ENCODE peak calls at places on chromosomes 3 and 15, in nine cellular contexts. E is heart right ventricle, B is ovary, L is OCI-LY7, O is nephron progenitor cell, Z is AG04449, Y is upper lobe of right lung, I is B cell, Q is WTC11. W is an unnamed sample.

GRCh38 chr3:65666426-65667091 is 372.2 kb downstream of the MAGI1 start:
- DNase-seq in Q (no peak), O (no peak), E (no peak), I (no peak), Z (no peak), L (no peak), B (no peak), Y (no peak), W (no peak)

GRCh38 chr3:189270248-189270832 is 98.6 kb downstream of the TPRG1 start:
- DNase-seq in Z (peak), I (no peak), Q (peak), E (peak), Y (peak), O (peak), B (no peak), L (peak), W (no peak)

GRCh38 chr15:98854496-98854895 is 153.1 kb downstream of the PGPEP1L start:
- DNase-seq in O (no peak), I (no peak), Y (no peak), Q (no peak), L (no peak), E (no peak), B (no peak), Z (no peak), W (no peak)

GRCh38 chr3:123449092-123449985 is 449 bp upstream of the ADCY5 start:
- DNase-seq in I (no peak), Y (no peak), E (peak), O (peak), Q (peak), Z (no peak), L (no peak), B (peak), W (no peak)

GRCh38 chr3:62669161-62669560 is 206.1 kb downstream of the CADPS start:
- DNase-seq in L (no peak), B (no peak), Z (no peak), Y (no peak), E (no peak), O (no peak), Q (no peak), I (no peak), W (no peak)

GRCh38 chr3:15161113-15161512 is 44.9 kb upstream of the CAPN7 start:
- DNase-seq in I (no peak), Q (no peak), B (no peak), E (no peak), Z (no peak), Y (no peak), L (no peak), O (no peak), W (no peak)

GRCh38 chr15:32642667-32643425 is 1.3 kb downstream of the SCG5 start:
- DNase-seq in I (no peak), O (no peak), B (no peak), Y (no peak), Z (no peak), Q (no peak), L (no peak), E (no peak), W (no peak)

GRCh38 chr3:57952208-57952631 is 56.0 kb upstream of the FLNB start:
- DNase-seq in O (peak), Z (peak), I (no peak), L (no peak), Q (peak), Y (peak), E (peak), B (peak), W (peak)

GRCh38 chr15:99436472-99437314 is 129.1 kb upstream of the MEF2A start:
- DNase-seq in B (no peak), Q (no peak), Z (no peak), I (no peak), L (no peak), O (no peak), Y (peak), E (no peak), W (peak)

GRCh38 chr3:45223889-45224730 is 2.0 kb downstream of the TMEM158 start:
- DNase-seq in L (no peak), I (no peak), B (no peak), Z (no peak), O (no peak), Y (no peak), Q (no peak), E (no peak), W (no peak)

GRCh38 chr3:108202080-108202479 is 20.1 kb downstream of the IFT57 start:
- DNase-seq in Z (no peak), O (no peak), B (no peak), Y (no peak), E (no peak), L (no peak), I (no peak), Q (no peak), W (no peak)

GRCh38 chr3:101940521-101940992 is 91.2 kb downstream of the NFKBIZ start:
- DNase-seq in Y (peak), Z (peak), E (peak), B (peak), Q (no peak), O (peak), I (no peak), L (no peak), W (no peak)

GRCh38 chr3:40097507-40098117 is 211.9 kb upstream of the EIF1B start:
- DNase-seq in I (no peak), Q (no peak), Y (no peak), B (no peak), Z (no peak), E (no peak), O (no peak), L (no peak), W (no peak)

GRCh38 chr3:24415819-24416218 is 78.8 kb downstream of the THRB start:
- DNase-seq in E (no peak), Z (no peak), O (no peak), I (no peak), B (no peak), Q (no peak), Y (no peak), L (no peak), W (no peak)

GRCh38 chr15:98131924-98132323 is 171.4 kb downstream of the ARRDC4 start:
- DNase-seq in I (no peak), Q (no peak), E (no peak), Z (no peak), Y (no peak), L (no peak), B (no peak), O (no peak), W (no peak)

GRCh38 chr15:71469393-71469792 is 341.0 kb upstream of the NR2E3 start:
- DNase-seq in Z (no peak), B (no peak), E (no peak), I (no peak), Y (no peak), L (no peak), Q (peak), O (no peak), W (no peak)

DNA sequence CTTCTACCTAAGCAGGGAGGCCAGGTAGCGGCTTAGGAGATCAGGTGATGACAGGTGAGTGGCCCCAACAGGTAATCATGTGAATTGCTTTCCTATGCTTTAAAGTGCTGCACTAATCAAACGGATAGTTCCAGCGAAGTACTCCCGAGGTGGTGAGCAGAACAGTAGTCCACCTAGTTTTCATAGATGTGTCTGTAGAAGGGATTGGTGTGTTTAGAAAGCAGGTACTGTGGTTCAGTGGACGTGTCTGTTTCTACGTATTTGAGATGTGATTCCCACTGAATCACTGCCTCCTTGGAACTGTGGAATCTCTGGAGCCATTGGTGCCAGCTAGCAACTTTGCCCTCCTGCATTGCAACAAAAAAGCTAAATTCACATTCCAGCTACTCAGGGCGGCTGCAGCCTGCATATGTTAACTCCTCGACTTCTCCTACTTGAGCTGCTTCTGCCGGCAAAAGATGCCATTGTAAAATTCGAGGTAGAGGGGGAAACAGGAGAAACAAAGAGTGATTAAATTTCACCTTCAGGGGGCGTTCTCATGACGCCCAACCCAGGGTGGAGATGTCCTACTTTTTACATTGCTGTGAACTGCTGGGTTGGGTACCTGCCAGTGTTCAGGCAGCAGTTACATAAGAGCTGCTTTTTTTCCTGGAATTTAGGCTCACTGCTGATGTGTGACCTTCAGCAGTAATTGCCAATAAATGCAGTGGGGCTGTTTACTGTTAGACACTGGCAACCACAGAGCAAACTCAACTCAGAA is 227.3 kb downstream of the ITPR1 start:
- DNase-seq in Y (no peak), B (peak), Q (peak), Z (no peak), O (no peak), E (peak), I (no peak), L (no peak), W (no peak)
- TF ChIP-seq CTCF in Y (peak), B (peak), Q (peak), Z (peak), O (no peak), E (peak), I (no peak), L (peak), W (peak)

GRCh38 chr3:126475411-126476114 is at the start of gene ZXDC:
- DNase-seq in Q (peak), L (peak), Y (peak), Z (peak), O (peak), B (peak), I (peak), E (peak), W (peak)
- TF ChIP-seq CTCF in Q (no peak), L (peak), Y (peak), Z (peak), O (no peak), B (no peak), I (peak), E (peak), W (peak)

GRCh38 chr3:78741066-78741645 is 1026.6 kb downstream of the ROBO1 start:
- DNase-seq in Q (no peak), Z (no peak), Y (no peak), B (no peak), I (no peak), E (no peak), L (peak), O (no peak), W (no peak)
- TF ChIP-seq CTCF in Q (peak), Z (no peak), Y (peak), B (no peak), I (peak), E (peak), L (peak), O (peak), W (peak)

GRCh38 chr3:50260027-50260941 is 8.7 kb upstream of the SEMA3B start:
- DNase-seq in O (peak), Q (peak), B (peak), I (peak), Z (no peak), L (peak), Y (peak), E (peak), W (no peak)

GRCh38 chr3:50257990-50258389 is 11.0 kb upstream of the SEMA3B start:
- DNase-seq in O (no peak), E (no peak), I (no peak), Q (no peak), B (no peak), L (no peak), Z (no peak), Y (no peak), W (no peak)

GRCh38 chr3:50256978-50257890 is 11.7 kb upstream of the SEMA3B start:
- DNase-seq in Z (no peak), Y (no peak), Q (peak), B (no peak), L (peak), O (peak), E (no peak), I (no peak), W (no peak)

GRCh38 chr3:50259432-50260026 is 9.4 kb upstream of the SEMA3B start:
- DNase-seq in I (no peak), B (no peak), Q (peak), E (peak), Z (no peak), Y (no peak), O (no peak), L (no peak), W (no peak)

GRCh38 chr3:50258979-50259378 is 10.0 kb upstream of the SEMA3B start:
- DNase-seq in L (no peak), O (no peak), Z (no peak), Q (no peak), E (peak), I (no peak), B (no peak), Y (no peak), W (no peak)
- TF ChIP-seq CTCF in L (no peak), O (no peak), Z (peak), Q (no peak), E (no peak), I (no peak), B (no peak), Y (no peak), W (no peak)

DNA sequence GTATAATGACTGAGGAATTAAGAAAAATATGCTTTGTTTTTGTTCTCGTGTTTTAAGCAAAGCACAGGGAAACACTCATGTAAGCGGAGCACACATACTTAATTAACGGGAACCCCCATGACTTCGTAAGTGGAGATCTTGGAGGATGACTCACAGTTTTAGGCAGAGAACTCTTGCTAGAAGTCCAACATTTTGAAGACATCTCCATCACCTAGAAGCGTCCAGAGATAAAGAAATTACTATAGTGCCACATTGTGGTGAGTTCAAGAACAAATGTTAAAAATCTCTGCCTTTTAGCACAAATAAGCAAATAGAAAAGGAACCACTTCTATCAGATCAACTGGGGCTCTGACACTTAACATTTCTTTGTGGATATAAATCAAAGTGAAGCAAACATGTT is 194.1 kb upstream of the ARHGEF26 start:
- DNase-seq in Y (no peak), O (no peak), L (peak), E (no peak), B (no peak), Q (no peak), I (no peak), Z (peak), W (no peak)
- TF ChIP-seq CTCF in Y (peak), O (no peak), L (peak), E (no peak), B (no peak), Q (no peak), I (no peak), Z (no peak), W (peak)